ENCODE peak calls at places on chromosomes 2 and 18, in nine cellular contexts. D is heart left ventricle, R is spleen, E is IMR-90, N is right lobe of liver, Z is sigmoid colon, X is endothelial cell of umbilical vein, Y is A549, L is K562. U is an unnamed sample.

GRCh38 chr2:197198890-197199289 is 111.7 kb downstream of the ANKRD44 start:
- DNase-seq in D (peak), R (peak), E (no peak), N (peak), Z (no peak), X (no peak), Y (no peak), L (no peak), U (peak)

GRCh38 chr2:8607591-8607990 is 74.3 kb upstream of the ID2 start:
- DNase-seq in D (no peak), R (no peak), E (peak), N (no peak), Z (no peak), X (no peak), Y (no peak), L (no peak), U (no peak)

GRCh38 chr2:224284134-224284946 is 117.6 kb downstream of the FAM124B start:
- DNase-seq in D (no peak), R (no peak), E (peak), N (no peak), Z (no peak), X (peak), Y (peak), L (peak), U (peak)

GRCh38 chr2:70668911-70669310 is 99.1 kb downstream of the ADD2 start:
- DNase-seq in D (no peak), R (peak), E (no peak), N (no peak), Z (peak), X (no peak), Y (no peak), L (no peak), U (no peak)

GRCh38 chr18:54983041-54983686 is 23.9 kb upstream of the CCDC68 start:
- DNase-seq in D (no peak), R (no peak), E (peak), N (no peak), Z (no peak), X (peak), Y (peak), L (peak), U (peak)

GRCh38 chr18:31343454-31343853 is 25.5 kb downstream of the DSG1 start:
- DNase-seq in D (no peak), R (no peak), E (no peak), N (no peak), Z (no peak), X (no peak), Y (no peak), L (no peak), U (no peak)

GRCh38 chr2:131034122-131035051 is 58.9 kb downstream of the FAM168B start:
- DNase-seq in D (no peak), R (peak), E (peak), N (peak), Z (peak), X (no peak), Y (no peak), L (no peak), U (no peak)

GRCh38 chr18:61531182-61531581 is 198.0 kb downstream of the CDH20 start:
- DNase-seq in D (peak), R (no peak), E (no peak), N (no peak), Z (no peak), X (no peak), Y (no peak), L (no peak), U (no peak)

GRCh38 chr2:197052371-197052770 is 125.9 kb upstream of the PGAP1 start:
- DNase-seq in D (no peak), R (no peak), E (no peak), N (no peak), Z (no peak), X (no peak), Y (no peak), L (no peak), U (no peak)

GRCh38 chr2:241506793-241507429 is 1.5 kb downstream of the STK25 start:
- DNase-seq in D (peak), R (peak), E (no peak), N (no peak), Z (no peak), X (peak), Y (no peak), L (no peak), U (no peak)

GRCh38 chr2:241509408-241509784 is 1.0 kb upstream of the STK25 start:
- DNase-seq in D (no peak), R (no peak), E (no peak), N (no peak), Z (no peak), X (no peak), Y (no peak), L (no peak), U (no peak)

GRCh38 chr2:241507430-241508239 is 749 bp downstream of the STK25 start:
- DNase-seq in D (peak), R (peak), E (peak), N (no peak), Z (no peak), X (peak), Y (peak), L (peak), U (peak)

GRCh38 chr2:241508240-241508509 is 209 bp downstream of the STK25 start:
- DNase-seq in D (no peak), R (no peak), E (no peak), N (no peak), Z (no peak), X (no peak), Y (no peak), L (peak), U (no peak)

GRCh38 chr2:241508510-241509407 is at the start of gene STK25:
- DNase-seq in D (peak), R (peak), E (peak), N (peak), Z (peak), X (peak), Y (peak), L (peak), U (peak)
- TF ChIP-seq POLR2A in D (peak), R (peak), E (peak), N (peak), Z (no peak), X (peak), Y (peak), L (peak), U (peak)

GRCh38 chr2:103268841-103269498 is 507.1 kb downstream of the TMEM182 start:
- DNase-seq in D (no peak), R (no peak), E (no peak), N (no peak), Z (no peak), X (no peak), Y (no peak), L (no peak), U (no peak)

GRCh38 chr2:103264058-103264457 is 502.2 kb downstream of the TMEM182 start:
- DNase-seq in D (no peak), R (no peak), E (no peak), N (no peak), Z (no peak), X (no peak), Y (no peak), L (no peak), U (no peak)
- TF ChIP-seq POLR2A in D (no peak), R (no peak), E (no peak), N (no peak), Z (no peak), X (no peak), Y (no peak), L (no peak), U (no peak)

GRCh38 chr2:144079808-144080207 is 440.1 kb downstream of the ZEB2 start:
- DNase-seq in D (no peak), R (no peak), E (no peak), N (no peak), Z (no peak), X (no peak), Y (no peak), L (no peak), U (no peak)
- TF ChIP-seq POLR2A in D (no peak), R (no peak), E (no peak), N (no peak), Z (no peak), X (no peak), Y (no peak), L (no peak), U (no peak)

DNA sequence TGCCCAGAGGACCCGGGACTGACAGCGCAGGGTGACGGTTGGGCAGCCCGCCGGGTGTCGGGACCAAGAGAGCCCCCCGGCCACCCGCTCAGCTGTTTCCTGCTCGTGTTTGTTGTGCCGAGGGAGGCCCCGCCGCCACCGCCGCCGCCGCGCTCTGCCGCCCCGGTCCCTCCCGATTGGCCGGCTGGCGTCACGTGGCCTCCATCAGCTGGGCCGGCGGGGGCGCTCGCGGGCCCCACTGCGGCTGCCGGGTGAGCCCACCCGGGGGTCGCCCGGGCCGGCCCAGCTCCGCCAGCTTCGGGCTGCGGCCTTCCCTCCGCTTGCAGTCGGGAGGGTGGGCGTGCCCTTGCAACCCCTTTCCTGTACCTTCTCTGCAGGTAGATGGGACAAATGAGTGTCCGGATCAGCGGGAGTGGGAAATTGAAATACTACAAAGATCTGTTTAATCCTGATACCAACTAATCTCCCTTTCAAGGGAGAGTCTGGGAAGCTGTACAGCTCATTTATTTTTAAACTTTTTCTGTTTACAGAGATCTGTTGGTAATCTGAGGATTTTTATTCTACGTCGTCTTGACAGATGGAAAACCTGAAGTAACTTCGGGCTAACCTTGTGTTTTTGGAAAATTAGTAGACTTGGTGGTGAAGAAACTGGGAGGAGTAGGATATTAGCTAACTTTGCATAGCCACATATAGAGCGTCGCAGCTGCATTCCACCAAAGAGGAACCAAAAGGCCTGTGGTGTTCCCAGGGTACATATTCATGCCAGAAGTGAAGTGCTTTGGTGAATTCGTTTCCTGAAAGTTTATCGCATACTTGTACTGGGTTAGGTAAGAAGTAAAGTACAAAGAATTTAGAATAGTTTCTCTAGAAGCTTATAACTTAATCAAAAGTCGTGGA is 1.2 kb downstream of the YPEL5 start:
- DNase-seq in D (peak), R (peak), E (peak), N (peak), Z (peak), X (peak), Y (peak), L (peak), U (peak)
- TF ChIP-seq POLR2A in D (peak), R (no peak), E (peak), N (peak), Z (no peak), X (no peak), Y (no peak), L (peak), U (peak)

DNA sequence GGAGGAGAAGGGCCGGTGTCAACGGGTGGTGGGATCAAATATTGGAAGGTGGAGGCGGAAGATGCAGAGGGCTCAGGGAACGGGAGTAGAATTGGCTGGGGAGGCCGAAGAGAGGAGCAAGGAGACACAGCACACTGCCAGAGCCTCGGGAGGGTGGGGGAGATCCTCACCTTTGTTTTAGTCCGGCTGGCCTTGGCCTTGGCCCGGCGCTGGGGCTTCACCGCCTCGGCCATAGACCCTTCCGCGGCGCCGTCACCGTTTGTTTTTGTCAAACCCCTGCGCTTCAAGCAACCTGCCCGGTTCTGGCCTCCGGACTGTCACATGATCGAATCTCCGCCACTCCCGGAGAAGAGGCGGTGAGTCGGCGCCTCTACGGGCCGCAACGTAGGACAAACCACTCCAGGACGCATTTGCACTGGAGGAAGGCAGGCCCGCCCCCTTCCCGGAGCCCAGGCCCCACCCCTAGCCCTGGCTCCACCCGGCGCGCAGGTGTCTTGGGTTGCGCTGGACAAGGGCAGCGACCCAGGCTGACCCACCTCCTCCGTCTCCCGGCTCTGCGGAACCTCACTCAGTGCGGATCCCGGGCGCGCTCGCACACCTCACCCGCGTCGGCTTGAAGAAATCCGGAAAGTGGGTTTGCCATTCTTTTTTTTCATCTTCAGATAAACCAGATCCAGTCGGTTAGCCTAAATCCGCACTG is at the start of gene EPG5:
- DNase-seq in D (peak), R (peak), E (peak), N (peak), Z (peak), X (peak), Y (peak), L (peak), U (peak)
- TF ChIP-seq POLR2A in D (peak), R (no peak), E (peak), N (peak), Z (peak), X (peak), Y (peak), L (peak), U (peak)

DNA sequence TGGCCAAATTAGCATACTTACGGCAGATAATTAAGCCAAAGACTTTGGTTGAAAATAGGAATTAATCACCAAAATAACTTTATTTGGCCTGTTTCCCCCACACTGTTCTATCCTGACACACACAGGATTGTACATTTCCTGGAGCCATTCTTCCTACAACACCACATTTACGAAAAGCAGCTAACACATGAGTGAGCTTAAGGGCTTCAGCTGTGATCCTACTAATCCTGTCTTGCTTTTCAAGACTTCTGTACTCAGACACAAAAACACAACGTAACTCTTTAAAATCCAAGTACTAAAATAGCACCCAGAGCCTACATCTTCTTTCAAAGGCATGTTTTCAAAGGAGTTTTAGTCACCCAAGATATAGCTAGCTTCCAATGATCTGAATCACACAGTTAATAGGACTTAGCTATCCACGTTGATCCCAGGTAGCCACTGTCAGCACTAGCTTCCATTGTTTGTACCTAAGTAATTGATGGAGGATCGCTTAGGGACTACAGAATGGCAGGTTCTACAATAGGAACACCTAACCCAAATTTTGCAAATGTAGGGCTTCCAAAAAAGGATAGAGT is 42.8 kb upstream of the TTC39C start:
- DNase-seq in D (no peak), R (no peak), E (no peak), N (no peak), Z (no peak), X (no peak), Y (no peak), L (no peak), U (no peak)
- TF ChIP-seq POLR2A in D (no peak), R (no peak), E (no peak), N (no peak), Z (no peak), X (no peak), Y (no peak), L (no peak), U (no peak)

GRCh38 chr2:74199871-74200305 is 1.5 kb downstream of the MTHFD2 start:
- DNase-seq in D (no peak), R (no peak), E (peak), N (no peak), Z (no peak), X (peak), Y (no peak), L (no peak), U (peak)

GRCh38 chr2:74197983-74198460 is 393 bp upstream of the MTHFD2 start:
- DNase-seq in D (no peak), R (no peak), E (no peak), N (no peak), Z (peak), X (no peak), Y (no peak), L (no peak), U (no peak)

GRCh38 chr2:74199275-74199701 is 873 bp downstream of the MTHFD2 start:
- DNase-seq in D (no peak), R (no peak), E (no peak), N (no peak), Z (no peak), X (no peak), Y (no peak), L (no peak), U (no peak)

GRCh38 chr2:74197049-74197448 is 1.4 kb upstream of the MTHFD2 start:
- DNase-seq in D (no peak), R (no peak), E (no peak), N (no peak), Z (no peak), X (no peak), Y (no peak), L (no peak), U (peak)

DNA sequence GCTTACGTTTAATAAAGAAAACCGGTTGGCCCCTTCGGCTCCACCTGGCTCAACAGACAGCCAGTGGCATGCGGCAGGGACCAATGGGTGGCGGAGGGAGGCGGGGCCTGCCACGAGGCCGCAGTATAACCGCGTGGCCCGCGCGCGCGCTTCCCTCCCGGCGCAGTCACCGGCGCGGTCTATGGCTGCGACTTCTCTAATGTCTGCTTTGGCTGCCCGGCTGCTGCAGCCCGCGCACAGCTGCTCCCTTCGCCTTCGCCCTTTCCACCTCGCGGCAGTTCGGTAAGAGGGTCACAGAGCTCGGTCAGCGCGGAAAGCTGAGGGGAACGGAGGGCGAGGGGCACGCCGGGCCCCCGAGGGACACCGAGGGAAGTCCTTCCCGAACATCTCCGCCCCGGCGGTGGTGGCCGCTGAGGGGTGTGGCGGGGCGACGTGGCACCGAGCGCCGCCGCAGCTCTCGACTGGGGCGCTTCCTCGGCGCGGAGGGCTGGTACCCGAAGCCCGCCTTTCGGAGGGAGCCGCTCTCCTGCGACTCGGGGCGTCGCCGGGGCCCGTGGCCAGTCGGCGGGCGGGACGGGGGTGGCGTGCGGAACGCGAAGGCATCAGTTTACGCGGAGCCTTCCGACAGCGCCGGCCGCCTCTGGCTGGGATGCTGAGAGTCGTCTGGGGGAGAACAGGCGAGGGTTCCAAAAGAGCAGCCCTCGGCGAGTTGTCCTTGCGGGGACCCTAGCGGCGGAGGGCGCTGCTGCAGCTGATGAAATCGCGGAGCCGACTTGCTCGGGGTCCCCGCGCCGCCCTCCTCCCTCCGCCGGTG is at the start of gene MTHFD2:
- DNase-seq in D (peak), R (peak), E (peak), N (peak), Z (peak), X (peak), Y (peak), L (peak), U (peak)
- TF ChIP-seq POLR2A in D (peak), R (peak), E (peak), N (peak), Z (peak), X (peak), Y (peak), L (peak), U (peak)

DNA sequence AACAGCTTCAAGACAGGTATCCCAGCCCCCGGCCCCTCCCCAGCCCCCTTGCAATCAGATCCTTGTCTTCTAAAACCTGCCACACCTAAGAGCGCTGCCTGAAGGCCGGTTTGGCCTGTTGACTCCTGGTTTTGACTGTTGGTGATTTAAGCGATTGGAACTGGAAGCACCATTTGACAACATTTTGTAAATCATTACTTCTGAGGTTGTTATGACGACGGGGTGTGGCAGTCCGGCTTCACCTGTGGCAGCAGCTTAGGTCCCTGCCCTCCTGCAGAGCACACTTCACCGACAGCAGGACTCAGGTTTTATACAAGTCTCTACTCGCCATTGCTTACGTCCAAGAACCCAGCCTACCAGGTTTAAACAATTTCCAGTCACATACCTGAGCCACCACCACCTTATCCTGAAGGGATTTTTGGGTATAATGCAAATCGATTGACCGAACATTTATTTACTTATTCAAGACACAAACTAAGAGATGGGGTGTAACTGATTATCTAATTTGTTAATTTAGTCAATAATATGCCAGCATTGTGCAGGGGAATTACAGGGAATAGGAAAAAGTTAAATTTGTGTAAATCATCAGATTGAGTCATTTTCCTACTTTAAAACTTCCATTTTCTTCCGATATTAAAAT is 707 bp upstream of the DGUOK start:
- DNase-seq in D (no peak), R (no peak), E (no peak), N (no peak), Z (peak), X (no peak), Y (no peak), L (no peak), U (peak)
- TF ChIP-seq POLR2A in D (no peak), R (no peak), E (no peak), N (no peak), Z (peak), X (no peak), Y (no peak), L (no peak), U (no peak)

DNA sequence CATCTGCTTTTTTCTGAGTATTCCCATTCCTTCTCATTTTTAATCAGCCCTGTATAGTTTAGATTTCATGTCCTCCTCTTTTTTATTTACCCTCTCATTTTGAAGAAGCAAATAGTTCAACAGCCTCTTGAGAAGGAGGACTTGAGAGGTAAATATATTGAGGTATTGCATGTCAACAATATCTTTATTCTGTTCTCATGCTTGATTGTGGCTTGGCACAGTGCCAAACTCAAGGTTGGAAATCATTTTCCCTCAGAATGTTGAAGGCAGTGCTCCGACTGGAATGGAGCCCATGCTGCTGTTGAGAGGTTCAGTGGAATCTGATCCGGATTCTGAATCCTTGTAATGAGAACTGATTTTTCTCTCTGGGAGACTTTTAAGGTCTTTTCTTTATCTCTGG is 31.0 kb upstream of the GALNT3 start:
- DNase-seq in D (no peak), R (no peak), E (peak), N (no peak), Z (no peak), X (no peak), Y (no peak), L (no peak), U (no peak)
- TF ChIP-seq POLR2A in D (no peak), R (no peak), E (no peak), N (no peak), Z (no peak), X (no peak), Y (no peak), L (no peak), U (no peak)

U was measured in erythroblast.